ENCODE peak calls at places on chromosomes 3 and 15, in five cellular contexts. Y is mammary epithelial cell, U is PC-9, S is colonic mucosa, L is kidney epithelial cell. M is an unnamed sample.

GRCh38 chr3:53941945-53942344 is 50.3 kb upstream of the SELENOK start:
- DNase-seq in L (no peak), S (no peak), Y (no peak), U (no peak), M (no peak)

GRCh38 chr3:44561076-44561475 is 6.1 kb downstream of the ZKSCAN7 start:
- DNase-seq in Y (no peak), S (no peak), L (no peak), U (no peak), M (no peak)

GRCh38 chr3:104785966-104786365 is 580.7 kb upstream of the ALCAM start:
- DNase-seq in S (no peak), U (no peak), L (no peak), Y (no peak), M (no peak)

GRCh38 chr15:90159213-90159612 is 41.9 kb upstream of the SEMA4B start:
- DNase-seq in U (no peak), L (no peak), S (peak), Y (no peak), M (no peak)

GRCh38 chr3:188197388-188197847 is 43.5 kb downstream of the LPP start:
- DNase-seq in U (peak), Y (no peak), S (no peak), L (no peak), M (no peak)

GRCh38 chr15:46343527-46343926 is 708.7 kb downstream of the SQOR start:
- DNase-seq in U (no peak), S (no peak), L (no peak), Y (no peak), M (no peak)

GRCh38 chr3:14392803-14393319 is 9.5 kb upstream of the SLC6A6 start:
- DNase-seq in S (no peak), L (no peak), U (no peak), Y (no peak), M (no peak)

GRCh38 chr15:39363761-39364586 is 216.9 kb upstream of the THBS1 start:
- DNase-seq in Y (no peak), S (no peak), L (no peak), U (no peak), M (no peak)

GRCh38 chr15:52439470-52439869 is 89.2 kb downstream of the MYO5A start:
- DNase-seq in U (no peak), S (no peak), Y (no peak), L (no peak), M (no peak)

GRCh38 chr3:146783446-146783845 is 178.3 kb upstream of the PLSCR5 start:
- DNase-seq in U (no peak), L (no peak), S (no peak), Y (no peak), M (no peak)

GRCh38 chr15:80550219-80550909 is 144.7 kb upstream of the ABHD17C start:
- DNase-seq in L (peak), S (no peak), Y (peak), U (peak), M (peak)
- H3K4me3 ChIP-seq in L (no peak), S (no peak), Y (no peak), U (no peak), M (no peak)

GRCh38 chr15:68372291-68372811 is 59.6 kb downstream of the ITGA11 start:
- DNase-seq in Y (peak), L (no peak), S (no peak), U (no peak), M (no peak)
- TF ChIP-seq CTCF in Y (peak), L (peak), S (no peak), U (peak), M (peak)

GRCh38 chr3:46926447-46926846 is 48.9 kb downstream of the PTH1R start:
- DNase-seq in U (no peak), S (no peak), L (no peak), Y (no peak), M (no peak)

GRCh38 chr3:46928297-46928696 is 48.2 kb downstream of the CCDC12 start:
- DNase-seq in S (no peak), U (no peak), L (no peak), Y (no peak), M (no peak)

GRCh38 chr3:46929324-46929723 is 47.2 kb downstream of the CCDC12 start:
- DNase-seq in Y (no peak), L (no peak), S (peak), U (peak), M (no peak)

GRCh38 chr3:46926871-46927717 is 49.5 kb downstream of the CCDC12 start:
- DNase-seq in Y (no peak), U (no peak), S (peak), L (no peak), M (no peak)

GRCh38 chr3:46927718-46928073 is 48.8 kb downstream of the CCDC12 start:
- DNase-seq in L (no peak), U (no peak), S (no peak), Y (no peak), M (no peak)
- H3K4me3 ChIP-seq in L (no peak), U (no peak), S (no peak), Y (no peak), M (no peak)

DNA sequence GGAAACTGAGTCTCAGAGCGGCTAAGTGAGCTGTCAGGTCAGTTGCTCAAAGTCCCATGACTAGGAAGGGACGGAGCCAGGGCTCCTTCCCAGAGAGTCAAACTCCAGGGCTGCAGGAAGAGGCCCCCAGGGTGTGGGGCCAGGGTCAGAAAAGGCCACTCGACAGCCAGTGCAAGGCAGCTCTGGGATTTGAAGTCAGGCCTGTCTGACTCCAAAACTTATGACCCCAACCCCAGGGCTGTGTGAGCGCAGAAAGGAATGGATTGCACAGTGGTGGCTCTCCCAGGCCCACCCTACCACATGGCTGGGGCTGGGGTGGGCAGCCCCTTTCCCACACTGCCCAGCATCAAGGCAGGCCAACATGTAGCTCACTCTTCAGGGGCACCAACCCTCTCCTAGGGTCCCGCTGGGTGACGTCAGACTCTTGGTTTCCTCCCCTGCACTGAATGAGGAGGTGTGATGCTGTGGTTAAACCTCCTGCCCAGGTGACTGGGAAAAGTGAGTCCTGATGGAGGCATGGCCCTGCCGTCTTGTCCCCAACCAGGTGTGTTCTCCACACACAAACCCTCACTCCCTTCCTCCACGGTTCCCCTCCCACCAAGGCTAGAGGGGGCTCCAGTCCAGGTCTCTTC is 24.0 kb upstream of the CORO2B start:
- DNase-seq in U (no peak), L (no peak), Y (no peak), S (no peak), M (no peak)
- TF ChIP-seq CTCF in U (no peak), L (no peak), Y (no peak), S (no peak), M (no peak)